ENCODE peak calls at places on chromosome 6, in eight cellular contexts. F is Ammon's horn; A is skeletal muscle cell; O is NCI-H446 treated with DMSO at 0.1 percent for 48 hours; W is stimulated activated CD8-positive, alpha-beta memory T cell treated with anti-CD3 and anti-CD28 coated beads, Interleukin-15, amount 100 ng/mL, for 24 hours; M is thoracic aorta; D is COR-L47; N is HCEC 1CT. R is an unnamed sample.

GRCh38 chr6:120774275-120774674 is 560.0 kb downstream of the TBC1D32 start:
- DNase-seq in F (no peak), A (peak; percentile 27), O (no peak), W (no peak), M (no peak), D (no peak), N (no peak), R (no peak)

GRCh38 chr6:46269447-46270229 is 98.9 kb upstream of the ENPP5 start:
- DNase-seq in F (peak; percentile 52), A (no peak), O (no peak), W (no peak), M (no peak), D (no peak), N (no peak), R (no peak)

GRCh38 chr6:149963212-149963461 is 606 bp upstream of the ULBP1 start:
- DNase-seq in F (peak; percentile 51), A (no peak), O (peak; percentile 34), W (no peak), M (no peak), D (no peak), N (peak; percentile 24), R (no peak)

GRCh38 chr6:112117554-112117953 is 30.2 kb downstream of the FAM229B start:
- DNase-seq in F (no peak), A (no peak), O (no peak), W (no peak), M (no peak), D (no peak), N (peak; percentile 58), R (peak; percentile 69)

GRCh38 chr6:2733324-2733723 is 17.4 kb downstream of the MYLK4 start:
- DNase-seq in F (peak; percentile 84), A (no peak), O (no peak), W (no peak), M (peak; percentile 30), D (no peak), N (no peak), R (no peak)

GRCh38 chr6:112180095-112180820 is 74.1 kb downstream of the LAMA4 start:
- DNase-seq in F (peak; percentile 91), A (peak; percentile 78), O (peak; percentile 73), W (no peak), M (no peak), D (peak; percentile 50), N (peak; percentile 84), R (peak; percentile 83)

GRCh38 chr6:169500688-169501087 is 201.1 kb downstream of the WDR27 start:
- DNase-seq in F (no peak), A (no peak), O (no peak), W (no peak), M (no peak), D (no peak), N (no peak), R (no peak)

GRCh38 chr6:106546322-106547052 is 82.8 kb downstream of the RTN4IP1 start:
- DNase-seq in F (peak; percentile 16), A (peak; percentile 87), O (no peak), W (no peak), M (peak; percentile 19), D (no peak), N (peak; percentile 81), R (peak; percentile 68)

GRCh38 chr6:36984581-36985383 is 1.2 kb downstream of the MTCH1 start:
- DNase-seq in F (no peak), A (peak; percentile 49), O (no peak), W (no peak), M (peak; percentile 51), D (no peak), N (peak; percentile 71), R (peak; percentile 21)

GRCh38 chr6:149414009-149414408 is 13.9 kb downstream of the SUMO4 start:
- DNase-seq in F (no peak), A (no peak), O (no peak), W (no peak), M (no peak), D (no peak), N (no peak), R (no peak)

GRCh38 chr6:62288562-62288961 is 2.5 kb upstream of the KHDRBS2 start:
- DNase-seq in F (no peak), A (no peak), O (no peak), W (no peak), M (no peak), D (no peak), N (no peak), R (no peak)

GRCh38 chr6:54874349-54875048 is 27.9 kb downstream of the FAM83B start:
- DNase-seq in F (no peak), A (no peak), O (no peak), W (no peak), M (no peak), D (no peak), N (no peak), R (no peak)

GRCh38 chr6:166712554-166713228 is 85.6 kb upstream of the RPS6KA2 start:
- DNase-seq in F (no peak), A (no peak), O (no peak), W (no peak), M (no peak), D (no peak), N (no peak), R (peak; percentile 25)

GRCh38 chr6:53984163-53984562 is 127.1 kb upstream of the MLIP start:
- DNase-seq in F (no peak), A (peak; percentile 91), O (no peak), W (no peak), M (no peak), D (no peak), N (peak; percentile 95), R (peak; percentile 91)

GRCh38 chr6:158751192-158751591 is 68.0 kb downstream of the EZR start:
- DNase-seq in F (no peak), A (no peak), O (no peak), W (no peak), M (no peak), D (no peak), N (no peak), R (no peak)

R was measured in dermis microvascular lymphatic vessel endothelial cell.